ENCODE peak calls at places on chromosomes 16 and 17, in four cellular contexts. L is IMR-90, I is mesendoderm, Q is neuronal stem cell. Y is an unnamed sample.

GRCh38 chr17:4317648-4318047 is 48.8 kb downstream of the UBE2G1 start:
- DNase-seq in I (no peak), L (no peak), Q (no peak), Y (no peak)

GRCh38 chr17:29151567-29151966 is 28.6 kb downstream of the MYO18A start:
- DNase-seq in Q (no peak), I (peak; percentile 94), L (peak; percentile 73), Y (peak; percentile 69)

GRCh38 chr17:13885953-13886889 is 183.1 kb upstream of the COX10 start:
- DNase-seq in Q (no peak), I (peak; percentile 85), L (peak; percentile 69), Y (no peak)

GRCh38 chr17:72425133-72425795 is 304.4 kb downstream of the SOX9 start:
- DNase-seq in I (no peak), Q (no peak), L (no peak), Y (no peak)

GRCh38 chr17:77124192-77124908 is 16.4 kb upstream of the SEC14L1 start:
- DNase-seq in I (no peak), Q (no peak), L (peak; percentile 68), Y (no peak)

GRCh38 chr17:78940708-78941107 is 15.5 kb upstream of the TIMP2 start:
- DNase-seq in I (peak; percentile 88), L (peak; percentile 54), Q (no peak), Y (peak; percentile 92)

GRCh38 chr16:22946433-22946832 is 132.5 kb downstream of the HS3ST2 start:
- DNase-seq in Q (no peak), I (peak; percentile 10), L (no peak), Y (no peak)

GRCh38 chr16:63714876-63715275 is 1407.0 kb downstream of the CDH11 start:
- DNase-seq in L (no peak), I (peak; percentile 17), Q (no peak), Y (peak; percentile 62)

GRCh38 chr17:44367219-44367618 is 3.6 kb upstream of the FAM171A2 start:
- DNase-seq in L (no peak), Q (no peak), I (no peak), Y (no peak)

GRCh38 chr16:85765767-85766166 is 14.9 kb upstream of the C16orf74 start:
- DNase-seq in L (no peak), Q (no peak), I (no peak), Y (no peak)

GRCh38 chr17:57972151-57972550 is 15.9 kb downstream of the VEZF1 start:
- DNase-seq in I (no peak), Q (no peak), L (no peak), Y (no peak)

GRCh38 chr16:86619263-86619935 is 41.0 kb downstream of the FOXL1 start:
- DNase-seq in I (no peak), Q (no peak), L (no peak), Y (peak; percentile 83)

GRCh38 chr16:65372171-65372570 is 250.3 kb upstream of the CDH11 start:
- DNase-seq in L (no peak), I (no peak), Q (no peak), Y (no peak)

GRCh38 chr17:74134991-74135390 is 68.5 kb upstream of the RPL38 start:
- DNase-seq in L (no peak), I (no peak), Q (no peak), Y (peak; percentile 18)

GRCh38 chr17:7797976-7798375 is 36.0 kb upstream of the KDM6B start:
- DNase-seq in I (no peak), Q (no peak), L (no peak), Y (no peak)

GRCh38 chr16:23952128-23953041 is 116.6 kb downstream of the PRKCB start:
- DNase-seq in L (peak; percentile 21), Q (peak; percentile 36), I (peak; percentile 36), Y (no peak)

GRCh38 chr16:51820176-51820575 is 669.1 kb upstream of the SALL1 start:
- DNase-seq in I (no peak), L (no peak), Q (no peak), Y (no peak)

GRCh38 chr17:82648165-82648668 is at the start of gene WDR45B:
- DNase-seq in L (peak; percentile 98), Q (peak; percentile 93), I (peak; percentile 97), Y (peak; percentile 99)

GRCh38 chr17:73316919-73317505 is 5.2 kb upstream of the CDC42EP4 start:
- DNase-seq in I (no peak), Q (no peak), L (no peak), Y (peak; percentile 33)

GRCh38 chr17:45279898-45280297 is 18.0 kb upstream of the SPATA32 start:
- DNase-seq in L (no peak), I (no peak), Q (no peak), Y (no peak)

GRCh38 chr17:76365256-76365903 is 11.7 kb upstream of the PRPSAP1 start:
- DNase-seq in Q (no peak), L (no peak), I (peak; percentile 48), Y (peak; percentile 60)

GRCh38 chr17:19290047-19290705 is 53.0 kb downstream of the EPN2 start:
- DNase-seq in L (no peak), Q (no peak), I (peak; percentile 56), Y (no peak)

GRCh38 chr17:65515959-65516948 is 45.2 kb downstream of the AXIN2 start:
- DNase-seq in Q (no peak), I (peak; percentile 79), L (peak; percentile 66), Y (peak; percentile 54)

GRCh38 chr17:41692722-41693521 is 4.2 kb downstream of the EIF1 start:
- DNase-seq in I (no peak), L (peak; percentile 33), Q (no peak), Y (no peak)

GRCh38 chr17:79220715-79221291 is 146.2 kb downstream of the ENGASE start:
- DNase-seq in I (peak; percentile 58), L (no peak), Q (peak; percentile 53), Y (peak; percentile 88)

GRCh38 chr17:1186214-1186820 is 6.5 kb upstream of the ABR start:
- DNase-seq in I (no peak), L (peak; percentile 74), Q (no peak), Y (no peak)

GRCh38 chr16:86319871-86320270 is 190.5 kb upstream of the FOXF1 start:
- DNase-seq in L (peak; percentile 38), I (no peak), Q (no peak), Y (no peak)

GRCh38 chr16:79599256-79599836 is 1.2 kb downstream of the MAF start:
- DNase-seq in Q (no peak), L (no peak), I (peak; percentile 42), Y (peak; percentile 47)

GRCh38 chr17:82345151-82345976 is 11.8 kb upstream of the SECTM1 start:
- DNase-seq in Q (no peak), I (no peak), L (no peak), Y (no peak)

DNA sequence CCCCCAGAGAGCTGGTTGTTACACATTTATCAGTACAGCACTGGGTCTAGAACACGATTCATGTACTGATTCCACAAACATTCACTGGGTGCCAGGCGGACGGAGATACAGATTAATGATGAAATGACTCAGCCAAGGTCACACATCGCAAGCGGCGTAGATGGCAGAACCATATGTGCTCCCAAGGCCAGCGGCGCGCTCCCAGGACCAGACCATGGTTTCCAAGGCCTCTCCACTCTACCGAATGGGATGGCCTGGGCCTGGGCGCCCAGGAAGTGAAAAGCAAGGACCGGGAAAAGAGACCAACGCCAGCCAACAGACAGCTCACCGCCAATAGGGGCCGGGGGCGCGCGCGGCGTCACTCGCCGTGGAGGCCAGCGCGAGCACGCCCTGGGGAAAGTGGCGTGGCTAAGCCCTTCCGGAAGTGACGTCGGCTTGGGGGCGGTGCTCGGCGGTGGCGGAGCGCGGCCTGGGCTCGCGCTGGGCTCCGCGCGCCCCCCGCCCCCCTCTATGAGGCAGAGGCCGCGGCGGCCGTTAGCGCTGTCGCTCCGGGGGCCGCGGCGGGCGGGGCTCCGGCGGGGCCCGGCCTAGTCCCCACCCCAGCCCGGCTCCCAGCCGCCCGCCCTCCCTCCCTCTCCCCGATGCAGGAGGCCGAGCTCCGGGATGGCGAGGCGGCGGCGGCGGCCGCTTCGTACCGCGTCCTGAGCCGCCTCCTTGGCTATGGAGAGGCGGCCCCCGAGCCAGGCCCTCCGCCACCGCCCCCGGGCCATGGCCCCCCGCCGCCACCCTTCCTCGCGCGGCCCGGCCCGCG is at the start of gene SOCS7:
- DNase-seq in I (peak; percentile 93), Q (peak; percentile 90), L (peak; percentile 90), Y (peak; percentile 94)
- H3K23ac ChIP-seq in I (peak within 1 kb of the TSS; percentile 57), Q (peak within 1 kb of the TSS; percentile 73), L (peak within 1 kb of the TSS; percentile 70), Y (no peak within 1 kb of the TSS)

GRCh38 chr16:28592511-28592910 is 4.3 kb downstream of the SULT1A2 start:
- DNase-seq in Q (no peak), L (no peak), I (no peak), Y (no peak)

GRCh38 chr16:28592979-28593553 is 3.8 kb downstream of the SULT1A2 start:
- DNase-seq in I (no peak), L (no peak), Q (no peak), Y (no peak)

GRCh38 chr16:28596840-28597691 is at the start of gene SULT1A2:
- DNase-seq in I (peak; percentile 68), Q (no peak), L (no peak), Y (peak; percentile 56)

GRCh38 chr16:28597692-28598261 is 927 bp upstream of the SULT1A2 start:
- DNase-seq in Q (peak; percentile 29), L (no peak), I (peak; percentile 77), Y (peak; percentile 65)

GRCh38 chr16:28596115-28596630 is 677 bp downstream of the SULT1A2 start:
- DNase-seq in L (no peak), I (no peak), Q (no peak), Y (peak; percentile 20)
- H2BK120ac ChIP-seq in L (no peak overlapping the region), I (no peak overlapping the region), Q (no peak overlapping the region), Y (no peak overlapping the region)

DNA sequence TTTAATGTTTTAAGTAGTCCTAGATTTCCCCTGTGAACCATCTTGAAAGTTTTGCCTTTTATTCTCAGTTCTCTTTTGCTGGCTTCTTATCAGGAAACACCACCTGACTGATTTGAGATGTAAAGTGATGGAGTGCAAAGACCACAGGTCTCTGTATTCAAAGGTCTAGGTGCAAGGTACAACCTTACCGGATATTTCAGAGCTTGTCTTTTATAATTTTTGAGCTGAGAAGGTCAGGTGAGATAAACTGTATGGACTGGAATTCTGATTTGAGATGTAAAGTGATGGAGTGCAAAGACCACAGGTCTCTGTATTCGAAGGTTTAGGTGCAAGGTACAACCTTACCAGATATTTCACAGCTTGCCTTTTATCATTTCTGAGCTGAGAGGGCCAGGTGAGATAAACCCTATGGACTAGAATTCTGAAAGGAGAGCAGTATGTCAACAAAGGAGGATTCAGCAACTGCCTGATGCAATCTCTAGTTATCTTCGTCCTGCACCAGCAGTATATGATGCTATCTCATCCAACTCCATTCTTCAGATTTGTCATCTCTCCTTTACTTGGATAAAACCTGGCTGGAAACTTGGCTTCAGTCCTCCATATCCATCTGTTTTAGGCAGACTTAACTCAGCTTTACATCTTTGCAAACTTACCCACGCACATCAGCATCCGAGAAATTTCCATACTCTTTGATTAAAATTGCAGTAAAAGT is 64.3 kb downstream of the CENPV start:
- DNase-seq in I (peak; percentile 57), L (peak; percentile 53), Q (no peak), Y (no peak)
- H3K23ac ChIP-seq in I (no peak overlapping the region), L (peak overlapping the region; percentile 75), Q (no peak overlapping the region), Y (no peak overlapping the region)

DNA sequence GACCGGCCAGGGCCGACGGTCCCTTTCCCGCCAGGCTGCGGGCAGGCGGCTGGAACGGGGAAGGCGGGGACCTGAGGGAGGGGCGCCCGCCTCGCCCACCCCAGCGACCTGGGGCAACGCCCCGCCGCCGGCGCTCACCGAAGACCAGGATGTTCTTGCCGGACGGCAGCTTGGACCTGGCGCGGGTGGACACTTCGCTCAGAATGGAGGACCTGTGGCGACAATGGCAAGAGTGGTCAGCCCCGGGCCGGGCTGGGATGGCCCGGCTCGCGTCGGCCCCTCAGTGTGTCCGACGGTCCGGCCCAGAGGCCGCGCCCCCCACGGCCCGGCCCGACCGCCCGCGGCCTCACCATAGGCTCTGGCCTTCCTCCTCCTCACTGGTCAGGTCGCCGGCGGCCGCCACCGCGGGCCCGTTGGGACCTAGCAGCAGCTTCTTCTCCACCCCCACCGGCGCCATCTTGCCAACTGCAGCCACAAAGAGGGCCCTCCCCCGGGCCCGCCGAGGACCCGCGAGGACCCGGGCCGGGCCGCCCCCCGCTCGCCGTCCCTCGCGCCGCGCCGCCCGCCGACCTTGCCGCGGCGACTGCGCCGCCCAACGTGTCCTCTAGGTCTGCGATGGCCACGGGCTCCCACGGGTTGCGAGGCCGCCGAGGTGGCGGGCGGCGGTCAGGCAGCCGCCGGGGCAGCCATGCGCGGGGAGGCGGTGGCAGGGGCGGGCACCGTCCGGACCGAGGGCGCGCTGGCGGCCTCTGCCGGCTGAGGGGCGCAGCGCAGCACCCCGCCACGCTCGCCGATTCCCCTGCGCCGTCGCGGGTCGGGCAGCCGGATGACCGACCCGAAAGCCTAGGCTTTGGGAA is at the start of gene DYNC1LI2:
- DNase-seq in I (peak; percentile 72), Q (peak; percentile 69), L (peak; percentile 58), Y (peak; percentile 81)
- H2BK120ac ChIP-seq in I (no peak within 1 kb of the TSS), Q (no peak within 1 kb of the TSS), L (peak within 1 kb of the TSS; percentile 98), Y (no peak within 1 kb of the TSS)

Y was measured in H9.